ENCODE peak calls at places on chromosome 13, in seven cellular contexts. G is gastrocnemius medialis; C is mucosa of descending colon; Y is T-cell; S is upper lobe of right lung; M is psoas muscle; O is activated naive CD4-positive, alpha-beta T cell treated with anti-CD3 and anti-CD28 coated beads, Interleukin-2, amount 50 U/mL, for 72 hours. P is an unnamed sample.

GRCh38 chr13:100725472-100725871 is 50.9 kb upstream of the TMTC4 start:
- ATAC-seq in O (no peak), Y (no peak), C (no peak), M (no peak), S (no peak), G (no peak), P (no peak)

GRCh38 chr13:74641586-74641985 is 507.4 kb upstream of the KLF12 start:
- ATAC-seq in Y (no peak), O (no peak), G (no peak), C (no peak), S (no peak), M (no peak), P (no peak)

GRCh38 chr13:95541308-95541707 is 11.2 kb upstream of the CLDN10 start:
- ATAC-seq in S (no peak), Y (no peak), O (no peak), M (peak), C (peak), G (peak), P (no peak)

GRCh38 chr13:51525567-51526165 is 58.6 kb upstream of the WDFY2 start:
- ATAC-seq in C (no peak), O (no peak), G (no peak), S (no peak), Y (no peak), M (no peak), P (no peak)

GRCh38 chr13:42392180-42392579 is 120.2 kb downstream of the AKAP11 start:
- ATAC-seq in O (no peak), M (no peak), S (no peak), G (no peak), C (no peak), Y (no peak), P (no peak)

GRCh38 chr13:40439928-40440327 is 226.5 kb downstream of the FOXO1 start:
- ATAC-seq in O (no peak), Y (no peak), M (peak), C (no peak), S (peak), G (peak), P (peak)

GRCh38 chr13:21012841-21013681 is 48.3 kb downstream of the LATS2 start:
- ATAC-seq in Y (no peak), M (peak), O (no peak), G (peak), S (no peak), C (no peak), P (peak)

GRCh38 chr13:50238922-50239321 is 223.7 kb downstream of the KCNRG start:
- ATAC-seq in O (peak), S (no peak), G (no peak), C (no peak), Y (no peak), M (no peak), P (no peak)

GRCh38 chr13:32645854-32646253 is 59.6 kb downstream of the PDS5B start:
- ATAC-seq in C (peak), O (peak), S (peak), M (no peak), Y (no peak), G (no peak), P (no peak)

GRCh38 chr13:39374741-39375189 is 228.2 kb downstream of the LHFPL6 start:
- ATAC-seq in S (no peak), C (no peak), Y (no peak), M (no peak), G (no peak), O (no peak), P (no peak)

GRCh38 chr13:95226476-95226875 is 74.8 kb downstream of the ABCC4 start:
- ATAC-seq in M (no peak), S (no peak), O (no peak), G (no peak), Y (no peak), C (peak), P (no peak)

GRCh38 chr13:76820759-76821158 is 65.4 kb downstream of the KCTD12 start:
- ATAC-seq in M (peak), S (no peak), Y (no peak), C (peak), O (no peak), G (peak), P (peak)

GRCh38 chr13:110921695-110922094 is 6.8 kb upstream of the ANKRD10 start:
- ATAC-seq in M (no peak), Y (no peak), O (no peak), G (no peak), C (no peak), S (no peak), P (no peak)

GRCh38 chr13:21434588-21434987 is 24.5 kb downstream of the ZDHHC20 start:
- ATAC-seq in O (no peak), M (peak), Y (no peak), G (no peak), C (no peak), S (peak), P (no peak)

GRCh38 chr13:109206616-109207015 is 577.2 kb downstream of the MYO16 start:
- ATAC-seq in M (no peak), Y (no peak), C (no peak), O (no peak), G (no peak), S (no peak), P (no peak)

GRCh38 chr13:101144808-101145419 is 271.4 kb downstream of the NALCN start:
- ATAC-seq in O (peak), M (peak), Y (peak), S (peak), G (no peak), C (no peak), P (no peak)

GRCh38 chr13:40652588-40652940 is 13.9 kb downstream of the FOXO1 start:
- ATAC-seq in C (no peak), S (no peak), M (no peak), G (no peak), O (no peak), Y (no peak), P (no peak)

GRCh38 chr13:88623150-88623549 is 952.0 kb downstream of the SLITRK5 start:
- ATAC-seq in S (no peak), Y (no peak), O (no peak), C (no peak), G (no peak), M (no peak), P (no peak)

P was measured in gastroesophageal sphincter.